ENCODE peak calls at places on chromosomes 2 and 18, in five cellular contexts. A is CD4-positive, alpha-beta memory T cell; O is suprapubic skin; G is GM23248; X is aorta. Q is an unnamed sample. For H3K36me3 and H3K4me1, the result is how much of the 10 kb centered on the place peaks cover.

GRCh38 chr2:73020657-73021370 is 50.7 kb downstream of the SFXN5 start:
- DNase-seq in A (no peak), O (no peak), G (peak), X (no peak), Q (no peak)

GRCh38 chr2:3953117-3953516 is 249.7 kb downstream of the DCDC2C start:
- DNase-seq in A (no peak), O (no peak), G (no peak), X (no peak), Q (no peak)

GRCh38 chr2:18915227-18915626 is 325.9 kb upstream of the NT5C1B start:
- DNase-seq in G (no peak), X (no peak), A (no peak), O (no peak), Q (no peak)

GRCh38 chr18:11741505-11742145 is 52.6 kb downstream of the GNAL start:
- DNase-seq in A (no peak), X (no peak), G (peak), O (no peak), Q (no peak)

GRCh38 chr2:114545052-114545451 is 102.6 kb downstream of the DPP10 start:
- DNase-seq in X (no peak), O (no peak), A (no peak), G (no peak), Q (no peak)

GRCh38 chr2:186308347-186308746 is 177.7 kb upstream of the ZC3H15 start:
- DNase-seq in O (no peak), X (no peak), A (no peak), G (peak), Q (no peak)

GRCh38 chr2:74935883-74936483 is 22.5 kb upstream of the POLE4 start:
- DNase-seq in X (no peak), G (peak), O (no peak), A (no peak), Q (no peak)

GRCh38 chr2:13114391-13114790 is 397.7 kb downstream of the TRIB2 start:
- DNase-seq in X (no peak), O (no peak), G (peak), A (no peak), Q (no peak)

GRCh38 chr2:222774941-222775340 is 85.9 kb upstream of the ACSL3 start:
- DNase-seq in O (no peak), X (no peak), G (peak), A (no peak), Q (no peak)

GRCh38 chr2:47486858-47487497 is 84.0 kb downstream of the MSH2 start:
- DNase-seq in A (no peak), O (no peak), G (no peak), X (no peak), Q (no peak)

GRCh38 chr18:46333371-46334199 is 229.4 kb downstream of the HAUS1 start:
- DNase-seq in X (no peak), O (no peak), A (no peak), G (peak), Q (no peak)

GRCh38 chr18:29185801-29186200 is 1008.9 kb upstream of the CDH2 start:
- DNase-seq in O (no peak), G (no peak), X (no peak), A (no peak), Q (no peak)

GRCh38 chr18:75694292-75694691 is 266.8 kb upstream of the SMIM21 start:
- DNase-seq in G (no peak), X (no peak), O (no peak), A (no peak), Q (no peak)

GRCh38 chr2:113342650-113343049 is 63.9 kb upstream of the PAX8 start:
- DNase-seq in X (peak), G (no peak), A (no peak), O (no peak), Q (peak)

GRCh38 chr18:48889115-48889941 is 61.4 kb downstream of the SMAD7 start:
- DNase-seq in X (peak), A (no peak), G (no peak), O (no peak), Q (peak)

GRCh38 chr2:139721454-139721995 is 941.3 kb upstream of the NXPH2 start:
- DNase-seq in X (no peak), O (no peak), G (no peak), A (no peak), Q (no peak)

GRCh38 chr2:190031971-190032623 is 30.4 kb downstream of the MSTN start:
- DNase-seq in G (no peak), O (no peak), X (no peak), A (no peak), Q (no peak)

GRCh38 chr2:192993059-192993458 is 798.3 kb upstream of the TMEFF2 start:
- DNase-seq in X (no peak), A (no peak), O (no peak), G (no peak), Q (no peak)

GRCh38 chr2:170817247-170817998 is 736 bp downstream of the GAD1 start:
- DNase-seq in G (peak), A (no peak), O (no peak), X (no peak), Q (no peak)

GRCh38 chr18:58242978-58243377 is 199.0 kb downstream of the NEDD4L start:
- DNase-seq in O (no peak), X (no peak), G (no peak), A (no peak), Q (no peak)

GRCh38 chr2:231123362-231123898 is 1.4 kb downstream of the HTR2B start:
- DNase-seq in G (no peak), X (no peak), A (no peak), O (no peak), Q (no peak)

DNA sequence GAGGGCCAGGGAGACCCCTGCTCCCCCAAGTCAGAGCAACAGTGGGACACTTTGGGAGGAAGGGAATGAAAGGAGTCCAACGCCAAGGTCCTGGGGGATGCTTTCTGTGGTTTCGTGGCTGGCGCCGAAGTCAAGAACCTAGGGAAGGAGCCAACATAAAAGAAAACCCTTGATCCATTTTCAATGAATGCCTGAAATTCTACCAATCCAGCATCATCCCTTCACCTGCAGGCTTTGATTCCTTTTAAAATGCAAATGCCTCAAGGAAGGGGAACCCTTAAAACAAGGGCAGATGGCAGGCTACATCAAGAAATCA is 123.4 kb upstream of the SLC1A4 start:
- DNase-seq in G (no peak), X (no peak), A (no peak), O (no peak), Q (no peak)
- H3K4me3 ChIP-seq in G (peak), X (no peak), A (no peak), O (peak), Q (no peak)

GRCh38 chr2:42333579-42333978 is 27.4 kb downstream of the COX7A2L start:
- DNase-seq in G (no peak), A (no peak), O (no peak), X (no peak), Q (no peak)

GRCh38 chr2:42335514-42336104 is 25.4 kb downstream of the COX7A2L start:
- DNase-seq in A (no peak), X (no peak), O (no peak), G (no peak), Q (no peak)

GRCh38 chr2:42336361-42336965 is 24.6 kb downstream of the COX7A2L start:
- DNase-seq in G (no peak), X (no peak), A (no peak), O (no peak), Q (no peak)

GRCh38 chr2:42332575-42332974 is 28.4 kb downstream of the COX7A2L start:
- DNase-seq in A (no peak), X (no peak), G (no peak), O (no peak), Q (no peak)

GRCh38 chr2:42334220-42334619 is 26.8 kb downstream of the COX7A2L start:
- DNase-seq in A (no peak), X (no peak), O (no peak), G (no peak), Q (no peak)
- H3K36me3 ChIP-seq in A (under half), X (under half), O (under half), G (under half), Q (under half)

GRCh38 chr2:98828793-98829371 is 98.0 kb upstream of the MGAT4A start:
- DNase-seq in X (no peak), A (peak), O (no peak), G (no peak), Q (no peak)
- H3K4me1 ChIP-seq in X (under half), A (half or more), O (under half), G (under half), Q (under half)

DNA sequence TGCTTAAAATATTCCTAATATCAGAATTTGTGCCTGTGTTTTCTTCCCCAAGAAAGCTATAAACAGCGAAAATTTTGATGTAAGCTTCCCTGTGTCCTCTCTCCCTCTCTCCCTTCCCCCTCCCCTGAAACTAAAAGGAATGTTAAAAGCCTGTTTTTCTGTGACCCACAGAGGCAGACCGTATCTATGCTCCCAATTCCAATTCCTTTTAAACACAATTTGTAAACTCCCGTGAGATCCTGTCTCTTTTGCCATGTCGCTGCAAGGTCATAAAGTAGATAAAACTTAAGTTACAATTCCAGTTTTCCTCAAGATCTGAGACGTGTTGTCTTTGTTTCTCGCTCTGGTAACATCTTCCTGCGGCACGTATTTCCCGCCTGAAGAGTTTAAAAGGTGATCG is 23.3 kb downstream of the SKA1 start:
- DNase-seq in O (no peak), A (no peak), X (no peak), G (no peak), Q (no peak)
- H3K4me3 ChIP-seq in O (no peak), A (no peak), X (no peak), G (no peak), Q (no peak)

GRCh38 chr2:36574560-36574959 is 23.4 kb downstream of the FEZ2 start:
- DNase-seq in G (no peak), O (no peak), A (no peak), X (no peak), Q (no peak)

GRCh38 chr2:36578343-36579296 is 19.3 kb downstream of the FEZ2 start:
- DNase-seq in G (no peak), X (no peak), O (no peak), A (no peak), Q (no peak)

GRCh38 chr2:36577884-36578283 is 20.1 kb downstream of the FEZ2 start:
- DNase-seq in G (no peak), X (no peak), A (no peak), O (no peak), Q (no peak)

GRCh38 chr2:36582556-36583350 is 15.2 kb downstream of the FEZ2 start:
- DNase-seq in X (no peak), G (no peak), O (no peak), A (no peak), Q (no peak)

DNA sequence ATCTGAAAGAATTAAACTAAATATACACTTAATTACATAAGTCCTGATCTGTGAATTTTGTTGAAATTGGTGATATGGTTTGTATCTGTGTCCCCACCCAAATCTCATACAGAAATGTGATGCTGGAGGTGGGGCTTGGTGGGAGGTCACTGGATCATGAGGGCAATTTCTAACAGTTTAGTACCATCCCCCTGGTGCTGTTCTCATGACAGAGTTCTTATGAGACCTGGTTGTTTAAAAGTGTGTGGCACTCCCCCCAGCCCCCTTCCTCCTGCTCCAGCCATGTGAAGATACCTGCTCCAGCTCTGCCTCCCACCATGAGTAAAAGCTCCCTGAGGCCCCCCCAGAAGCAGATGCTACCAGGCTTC is 18.7 kb downstream of the FEZ2 start:
- DNase-seq in O (no peak), A (no peak), G (no peak), X (no peak), Q (no peak)
- H3K36me3 ChIP-seq in O (half or more), A (under half), G (half or more), X (under half), Q (under half)

DNA sequence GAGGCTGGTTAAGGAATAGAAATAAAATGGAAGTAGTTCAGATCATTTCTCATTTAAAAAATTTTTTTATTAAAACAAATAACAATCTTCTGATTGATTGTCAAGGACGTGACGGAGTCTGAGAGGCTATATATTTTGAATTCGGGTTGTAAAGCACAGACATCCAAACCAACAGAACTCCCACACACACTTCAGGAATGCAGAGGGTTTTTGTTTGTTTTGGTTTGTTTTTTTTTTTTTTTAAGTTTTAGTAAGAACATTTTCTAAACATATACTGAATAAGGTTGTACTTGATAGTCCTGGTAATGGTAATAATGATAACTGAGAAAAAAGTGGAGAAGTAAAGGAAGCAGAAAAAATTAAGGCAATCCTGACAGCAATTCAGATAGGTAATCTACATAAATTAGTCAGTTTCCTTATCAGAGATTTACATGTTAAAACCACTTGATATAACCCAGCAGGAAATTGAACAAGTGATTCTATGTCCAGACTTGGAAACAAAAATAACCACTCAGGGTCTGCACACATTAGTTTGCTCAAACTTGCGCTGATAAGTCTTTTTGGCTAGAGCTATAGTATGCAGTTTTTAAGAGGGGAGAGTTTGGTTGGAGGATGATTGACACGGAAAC is 51.5 kb upstream of the CTAGE1 start:
- DNase-seq in G (no peak), X (no peak), O (no peak), A (no peak), Q (no peak)
- H3K4me1 ChIP-seq in G (under half), X (under half), O (under half), A (under half), Q (under half)

DNA sequence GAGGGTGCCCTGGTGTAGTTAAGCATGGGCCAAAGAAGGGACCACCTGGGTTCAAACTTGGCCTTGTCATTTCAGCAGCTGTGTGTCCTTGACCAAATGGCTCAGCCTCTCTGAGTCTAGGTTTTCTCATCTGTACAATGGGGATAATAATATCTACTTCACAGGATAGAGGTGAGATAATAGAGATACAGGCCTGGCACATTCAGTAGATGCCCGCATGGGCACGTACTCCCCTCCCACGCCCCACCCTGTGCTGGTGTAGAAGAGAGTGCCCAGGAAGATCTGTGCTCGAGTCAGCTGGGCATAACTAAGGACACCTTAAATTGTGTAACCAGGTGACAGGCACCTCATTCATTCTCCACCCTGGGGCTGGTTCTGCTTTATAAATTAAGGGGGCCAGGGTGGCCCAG is 8.4 kb upstream of the TMEM185B start:
- DNase-seq in X (peak), O (peak), A (no peak), G (no peak), Q (no peak)
- H3K4me3 ChIP-seq in X (no peak), O (peak), A (peak), G (no peak), Q (no peak)